ENCODE peak calls at places on chromosomes 13 and 19, in nine cellular contexts. X, Z, Y, P, E, H, B, N and A are unnamed samples.

GRCh38 chr13:74987124-74987690 is 494.8 kb downstream of the TBC1D4 start:
- DNase-seq in X (no peak), Z (no peak), Y (no peak), P (no peak), E (no peak), H (no peak), B (no peak), N (no peak), A (no peak)

GRCh38 chr19:35154535-35155406 is at the start of gene FXYD5:
- DNase-seq in X (no peak), Z (peak; percentile 80), Y (peak; percentile 87), P (peak; percentile 27), E (peak; percentile 77), H (peak; percentile 92), B (peak; percentile 76), N (peak; percentile 63), A (no peak)

GRCh38 chr19:19651076-19651475 is 7.6 kb upstream of the GMIP start:
- DNase-seq in X (no peak), Z (no peak), Y (no peak), P (no peak), E (no peak), H (no peak), B (no peak), N (no peak), A (no peak)

GRCh38 chr13:107866007-107866665 is 349.2 kb downstream of the LIG4 start:
- DNase-seq in X (no peak), Z (no peak), Y (peak; percentile 33), P (no peak), E (no peak), H (peak; percentile 63), B (peak; percentile 26), N (no peak), A (no peak)

GRCh38 chr13:48490241-48490640 is 42.6 kb downstream of the RCBTB2 start:
- DNase-seq in X (no peak), Z (no peak), Y (no peak), P (no peak), E (no peak), H (no peak), B (no peak), N (no peak), A (no peak)

GRCh38 chr13:65378943-65379519 is 1851.1 kb downstream of the PCDH9 start:
- DNase-seq in X (no peak), Z (peak; percentile 5), Y (peak; percentile 35), P (no peak), E (no peak), H (no peak), B (peak; percentile 1), N (no peak), A (no peak)

GRCh38 chr13:30744056-30744684 is 8.8 kb downstream of the ALOX5AP start:
- DNase-seq in X (peak; percentile 37), Z (peak; percentile 58), Y (no peak), P (no peak), E (peak; percentile 71), H (peak; percentile 6), B (no peak), N (no peak), A (no peak)

GRCh38 chr19:7722231-7722651 is 9.7 kb downstream of the CLEC4G start:
- DNase-seq in X (no peak), Z (no peak), Y (no peak), P (no peak), E (no peak), H (no peak), B (no peak), N (no peak), A (no peak)

GRCh38 chr19:16074488-16075365 is 1.6 kb upstream of the TPM4 start:
- DNase-seq in X (peak; percentile 32), Z (no peak), Y (no peak), P (no peak), E (peak; percentile 8), H (no peak), B (no peak), N (no peak), A (no peak)

GRCh38 chr19:16076154-16076957 is at the start of gene TPM4:
- DNase-seq in X (peak; percentile 93), Z (peak; percentile 95), Y (peak; percentile 98), P (peak; percentile 93), E (peak; percentile 94), H (peak; percentile 93), B (peak; percentile 97), N (peak; percentile 89), A (no peak)

GRCh38 chr19:16075430-16076153 is 703 bp upstream of the TPM4 start:
- DNase-seq in X (peak; percentile 48), Z (peak; percentile 55), Y (no peak), P (no peak), E (peak; percentile 33), H (no peak), B (no peak), N (no peak), A (no peak)

GRCh38 chr19:16073481-16073880 is 2.8 kb upstream of the TPM4 start:
- DNase-seq in X (peak; percentile 23), Z (no peak), Y (no peak), P (no peak), E (peak; percentile 12), H (no peak), B (no peak), N (no peak), A (no peak)

DNA sequence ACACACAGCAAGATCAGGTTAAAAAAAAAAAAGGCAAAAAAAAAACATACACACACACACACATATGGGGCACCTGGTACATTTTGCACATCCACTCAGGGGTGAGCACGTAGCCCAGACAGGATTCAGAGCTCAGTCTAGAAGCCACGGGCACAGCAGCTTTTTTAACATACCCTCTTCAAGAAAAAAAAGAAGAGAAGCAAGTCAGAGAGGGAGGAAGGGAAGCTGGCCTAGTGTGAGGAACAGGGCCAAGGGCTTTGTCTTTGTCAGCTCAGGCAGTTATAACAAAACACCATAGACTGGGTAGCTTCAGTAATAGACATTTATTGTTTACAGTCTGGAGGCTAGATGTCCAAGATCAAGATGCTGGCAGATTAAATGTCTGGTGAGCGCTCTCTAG is 2.3 kb upstream of the TPM4 start:
- DNase-seq in X (peak; percentile 18), Z (no peak), Y (no peak), P (no peak), E (no peak), H (no peak), B (no peak), N (no peak), A (no peak)
- H3K4me3 ChIP-seq in X (no peak overlapping the region), Z (no peak overlapping the region), Y (no peak overlapping the region), P (no peak overlapping the region), E (no peak overlapping the region), H (no peak overlapping the region), B (no peak overlapping the region), N (no peak overlapping the region), A (no peak overlapping the region)

GRCh38 chr19:47417107-47417745 is 2.1 kb downstream of the MEIS3 start:
- DNase-seq in X (no peak), Z (no peak), Y (no peak), P (no peak), E (no peak), H (no peak), B (no peak), N (no peak), A (no peak)

GRCh38 chr19:47419037-47419783 is at the start of gene MEIS3:
- DNase-seq in X (no peak), Z (no peak), Y (no peak), P (no peak), E (no peak), H (no peak), B (no peak), N (no peak), A (no peak)

GRCh38 chr19:47416667-47417033 is 2.7 kb downstream of the MEIS3 start:
- DNase-seq in X (no peak), Z (no peak), Y (no peak), P (no peak), E (no peak), H (no peak), B (no peak), N (no peak), A (no peak)

GRCh38 chr19:47418595-47419036 is 711 bp downstream of the MEIS3 start:
- DNase-seq in X (no peak), Z (no peak), Y (no peak), P (no peak), E (no peak), H (no peak), B (no peak), N (no peak), A (no peak)

DNA sequence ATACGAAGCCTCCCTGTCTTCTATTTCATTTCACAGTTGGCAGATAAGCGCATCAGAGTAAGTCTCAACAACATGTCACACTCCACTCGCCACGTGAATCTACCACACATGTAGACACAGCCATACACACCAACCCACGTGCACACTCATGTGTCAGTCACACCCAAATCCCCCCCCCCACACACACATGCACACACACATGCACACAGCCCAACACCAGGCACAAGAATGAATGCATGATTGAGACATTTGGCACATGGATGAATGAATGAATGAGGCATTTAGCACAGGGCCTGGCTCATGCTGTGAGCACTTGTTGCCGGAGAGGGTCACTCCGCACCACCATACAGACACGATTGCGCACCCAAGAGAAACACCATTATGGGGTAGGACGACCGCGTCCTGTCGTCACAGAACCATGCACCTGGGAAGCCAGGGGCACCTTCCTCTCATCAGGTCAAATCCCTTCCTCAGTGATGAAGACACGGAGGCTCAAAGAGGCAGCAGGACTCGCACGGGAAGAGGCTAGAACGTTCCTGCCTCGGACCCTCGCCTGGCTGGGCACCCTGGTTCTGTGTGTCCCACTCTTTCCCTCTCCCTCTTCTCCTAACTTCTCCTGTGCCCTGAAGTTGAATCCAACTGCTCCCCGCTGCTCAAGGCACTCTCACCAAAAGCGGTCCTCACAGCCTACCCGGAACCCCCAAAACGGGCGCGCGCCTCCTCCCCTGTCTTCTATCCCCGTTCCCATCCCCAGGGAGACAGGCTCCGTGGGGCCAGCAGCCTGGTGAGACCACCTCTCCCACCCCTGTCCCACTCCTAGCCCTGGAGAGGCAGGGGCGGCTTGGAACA is 1.4 kb downstream of the MEIS3 start:
- DNase-seq in X (no peak), Z (no peak), Y (no peak), P (no peak), E (no peak), H (no peak), B (no peak), N (no peak), A (no peak)
- H3K4me3 ChIP-seq in X (peak overlapping the region; percentile 86), Z (peak overlapping the region; percentile 68), Y (peak overlapping the region; percentile 45), P (peak overlapping the region; percentile 71), E (no peak overlapping the region), H (peak overlapping the region; percentile 40), B (peak overlapping the region; percentile 80), N (no peak overlapping the region), A (peak overlapping the region; percentile 31)

GRCh38 chr13:113345486-113345885 is 18.4 kb downstream of the GRTP1 start:
- DNase-seq in X (no peak), Z (no peak), Y (no peak), P (no peak), E (no peak), H (no peak), B (no peak), N (no peak), A (no peak)
- H3K4me3 ChIP-seq in X (no peak overlapping the region), Z (no peak overlapping the region), Y (no peak overlapping the region), P (no peak overlapping the region), E (no peak overlapping the region), H (no peak overlapping the region), B (no peak overlapping the region), N (no peak overlapping the region), A (no peak overlapping the region)

GRCh38 chr13:67421475-67421874 is 191.3 kb upstream of the PCDH9 start:
- DNase-seq in X (no peak), Z (no peak), Y (no peak), P (no peak), E (no peak), H (no peak), B (no peak), N (no peak), A (no peak)

GRCh38 chr13:67410645-67411044 is 180.5 kb upstream of the PCDH9 start:
- DNase-seq in X (no peak), Z (no peak), Y (no peak), P (no peak), E (no peak), H (no peak), B (no peak), N (no peak), A (no peak)

DNA sequence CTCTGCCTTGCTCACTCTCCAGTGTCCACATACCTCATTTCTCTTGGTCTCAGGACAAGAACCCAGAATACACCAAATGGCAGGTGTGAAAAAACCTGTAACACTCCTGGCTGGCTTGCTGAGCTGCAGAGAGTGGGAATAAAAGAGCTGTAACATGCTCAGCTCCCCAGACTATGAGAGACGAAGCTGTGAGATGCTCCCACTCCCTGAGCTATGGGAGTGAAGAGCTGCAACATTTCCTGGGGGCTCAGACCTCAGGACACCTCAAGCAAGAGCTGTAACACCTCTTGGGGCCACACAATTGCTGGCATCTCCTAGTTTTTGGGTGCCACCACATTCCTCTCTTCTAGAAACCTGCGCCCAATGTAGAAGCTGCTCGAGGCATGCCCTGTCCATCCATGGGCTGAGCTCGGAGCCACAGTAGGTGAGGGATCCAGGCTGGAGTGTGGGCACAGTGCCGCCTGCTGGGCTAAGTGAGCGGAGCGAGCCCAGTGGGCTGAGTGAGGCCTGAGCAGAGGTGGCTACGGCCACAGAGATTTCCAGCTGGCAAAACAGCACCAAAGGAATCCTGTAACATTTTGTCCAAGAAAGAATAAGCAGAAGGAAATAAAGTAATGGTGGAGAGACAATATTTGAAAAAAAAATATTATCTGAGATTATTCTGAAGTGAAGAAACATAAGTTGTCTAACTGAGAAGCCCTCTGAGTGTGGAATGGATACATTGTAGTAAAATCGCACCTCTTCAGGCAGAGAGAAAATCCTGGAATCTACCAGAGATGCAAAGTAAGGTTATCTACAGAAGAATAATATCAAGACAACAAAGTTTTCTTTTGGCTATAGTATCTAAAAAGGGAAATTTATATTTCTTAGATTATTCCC is 186.2 kb upstream of the PCDH9 start:
- DNase-seq in X (no peak), Z (peak; percentile 51), Y (peak; percentile 63), P (peak; percentile 2), E (no peak), H (peak; percentile 35), B (peak; percentile 1), N (no peak), A (no peak)
- H3K4me3 ChIP-seq in X (no peak overlapping the region), Z (no peak overlapping the region), Y (no peak overlapping the region), P (no peak overlapping the region), E (no peak overlapping the region), H (no peak overlapping the region), B (no peak overlapping the region), N (no peak overlapping the region), A (no peak overlapping the region)